ENCODE peak calls at places on chromosomes 16 and 17, in six cellular contexts. One of them, this sample, is unnamed.

GRCh38 chr17:79557724-79558572 is 52.9 kb downstream of the RBFOX3 start:
- DNase-seq in activated T-cell treated with anti-CD3 and anti-CD28 coated beads for 1 hour: no peak
- DNase-seq in NCI-H460: no peak
- DNase-seq in COLO829: no peak
- DNase-seq in body of pancreas: no peak
- DNase-seq in GM13976: no peak
- DNase-seq in this sample: no peak

GRCh38 chr16:79843631-79844043 is 243.1 kb upstream of the MAF start:
- DNase-seq in GM13976: no peak
- DNase-seq in body of pancreas: no peak
- DNase-seq in NCI-H460: no peak
- DNase-seq in activated T-cell treated with anti-CD3 and anti-CD28 coated beads for 1 hour: no peak
- DNase-seq in COLO829: no peak
- DNase-seq in this sample: no peak

GRCh38 chr16:24141466-24141865 is 114.7 kb upstream of the CACNG3 start:
- DNase-seq in body of pancreas: no peak
- DNase-seq in COLO829: no peak
- DNase-seq in GM13976: no peak
- DNase-seq in NCI-H460: no peak
- DNase-seq in activated T-cell treated with anti-CD3 and anti-CD28 coated beads for 1 hour: no peak
- DNase-seq in this sample: no peak

GRCh38 chr16:56977256-56977655 is 12.1 kb upstream of the NLRC5 start:
- DNase-seq in body of pancreas: no peak
- DNase-seq in GM13976: no peak
- DNase-seq in NCI-H460: no peak
- DNase-seq in activated T-cell treated with anti-CD3 and anti-CD28 coated beads for 1 hour: no peak
- DNase-seq in COLO829: no peak
- DNase-seq in this sample: no peak

GRCh38 chr16:73921295-73921694 is 375.3 kb upstream of the PSMD7 start:
- DNase-seq in body of pancreas: no peak
- DNase-seq in activated T-cell treated with anti-CD3 and anti-CD28 coated beads for 1 hour: no peak
- DNase-seq in NCI-H460: no peak
- DNase-seq in GM13976: no peak
- DNase-seq in COLO829: no peak
- DNase-seq in this sample: no peak

GRCh38 chr16:6958184-6958583 is 374.5 kb upstream of the RBFOX1 start:
- DNase-seq in GM13976: no peak
- DNase-seq in COLO829: no peak
- DNase-seq in activated T-cell treated with anti-CD3 and anti-CD28 coated beads for 1 hour: no peak
- DNase-seq in body of pancreas: no peak
- DNase-seq in NCI-H460: no peak
- DNase-seq in this sample: no peak

GRCh38 chr17:82334622-82335394 is 1.2 kb upstream of the SECTM1 start:
- DNase-seq in GM13976: no peak
- DNase-seq in NCI-H460: no peak
- DNase-seq in activated T-cell treated with anti-CD3 and anti-CD28 coated beads for 1 hour: no peak
- DNase-seq in COLO829: no peak
- DNase-seq in body of pancreas: peak
- DNase-seq in this sample: no peak

GRCh38 chr17:40560592-40561293 is 4.5 kb downstream of the CCR7 start:
- DNase-seq in body of pancreas: no peak
- DNase-seq in GM13976: peak
- DNase-seq in NCI-H460: no peak
- DNase-seq in activated T-cell treated with anti-CD3 and anti-CD28 coated beads for 1 hour: no peak
- DNase-seq in COLO829: no peak
- DNase-seq in this sample: no peak

GRCh38 chr16:31402687-31403086 is 9.6 kb downstream of the ITGAD start:
- DNase-seq in COLO829: no peak
- DNase-seq in activated T-cell treated with anti-CD3 and anti-CD28 coated beads for 1 hour: no peak
- DNase-seq in GM13976: no peak
- DNase-seq in body of pancreas: no peak
- DNase-seq in NCI-H460: no peak
- DNase-seq in this sample: no peak

GRCh38 chr17:79038545-79039135 is 14.7 kb downstream of the C1QTNF1 start:
- DNase-seq in GM13976: peak
- DNase-seq in body of pancreas: peak
- DNase-seq in COLO829: no peak
- DNase-seq in NCI-H460: no peak
- DNase-seq in activated T-cell treated with anti-CD3 and anti-CD28 coated beads for 1 hour: no peak
- DNase-seq in this sample: peak

GRCh38 chr17:53627511-53627910 is 195.2 kb upstream of the KIF2B start:
- DNase-seq in GM13976: no peak
- DNase-seq in body of pancreas: no peak
- DNase-seq in COLO829: peak
- DNase-seq in NCI-H460: peak
- DNase-seq in activated T-cell treated with anti-CD3 and anti-CD28 coated beads for 1 hour: no peak
- DNase-seq in this sample: no peak

GRCh38 chr17:42526031-42526444 is 10.0 kb upstream of the NAGLU start:
- DNase-seq in GM13976: no peak
- DNase-seq in COLO829: no peak
- DNase-seq in body of pancreas: peak
- DNase-seq in activated T-cell treated with anti-CD3 and anti-CD28 coated beads for 1 hour: no peak
- DNase-seq in NCI-H460: no peak
- DNase-seq in this sample: no peak